ENCODE peak calls at places on chromosomes 7 and 10, in seven cellular contexts. I is tibial artery; U is CD4-positive, alpha-beta T cell; Q is PC-3; B is heart left ventricle; M is nephron progenitor cell; X is Calu3. Y is an unnamed sample.
A peak's percentile ranks its signal among the peaks of the same experiment; 100 is the strongest.

GRCh38 chr10:77692782-77693181 is 55.2 kb upstream of the KCNMA1 start:
- DNase-seq in B (no peak), M (no peak), U (no peak), X (no peak), Q (peak; percentile 60), I (no peak), Y (no peak)

GRCh38 chr10:7445474-7446135 is 34.8 kb upstream of the SFMBT2 start:
- DNase-seq in U (no peak), Q (no peak), B (no peak), X (no peak), I (no peak), M (no peak), Y (no peak)

GRCh38 chr10:80741278-80741677 is 203.6 kb downstream of the SH2D4B start:
- DNase-seq in X (no peak), M (no peak), I (no peak), Q (no peak), B (no peak), U (no peak), Y (no peak)

GRCh38 chr10:96292971-96293909 is 11.0 kb upstream of the DNTT start:
- DNase-seq in X (no peak), B (no peak), U (no peak), M (peak; percentile 25), I (no peak), Q (peak; percentile 54), Y (no peak)

GRCh38 chr7:42023216-42023724 is 213.7 kb downstream of the GLI3 start:
- DNase-seq in U (no peak), M (peak; percentile 69), B (no peak), X (no peak), Q (no peak), I (no peak), Y (no peak)

GRCh38 chr7:151724920-151725584 is 151.9 kb downstream of the PRKAG2 start:
- DNase-seq in U (no peak), Q (no peak), X (no peak), I (no peak), B (no peak), M (no peak), Y (no peak)

GRCh38 chr7:106457678-106458077 is 172.9 kb upstream of the NAMPT start:
- DNase-seq in X (no peak), B (no peak), M (no peak), I (no peak), Q (no peak), U (no peak), Y (no peak)

GRCh38 chr7:74343281-74344127 is 54.3 kb downstream of the CLIP2 start:
- DNase-seq in M (no peak), B (no peak), Q (peak; percentile 78), I (no peak), U (no peak), X (peak; percentile 32), Y (no peak)

GRCh38 chr7:82534687-82535086 is 91.1 kb upstream of the CACNA2D1 start:
- DNase-seq in M (no peak), B (no peak), Q (peak; percentile 74), X (peak; percentile 18), U (no peak), I (no peak), Y (no peak)

GRCh38 chr10:22713853-22714523 is 390 bp downstream of the PIP4K2A start:
- DNase-seq in M (peak; percentile 37), B (peak; percentile 38), U (peak; percentile 35), I (peak; percentile 70), Q (peak; percentile 5), X (peak; percentile 9), Y (no peak)

GRCh38 chr10:78617633-78618032 is 451.1 kb upstream of the ZMIZ1 start:
- DNase-seq in B (no peak), M (no peak), X (no peak), Q (no peak), U (no peak), I (no peak), Y (no peak)

GRCh38 chr7:75572814-75573213 is 80.7 kb downstream of the SPDYE5 start:
- DNase-seq in Q (no peak), I (no peak), U (no peak), X (no peak), B (no peak), M (no peak), Y (no peak)

GRCh38 chr7:92691578-92691977 is 101.4 kb upstream of the FAM133B start:
- DNase-seq in X (no peak), M (no peak), I (no peak), B (no peak), Q (peak; percentile 81), U (no peak), Y (no peak)

GRCh38 chr7:3162286-3162685 is 118.6 kb upstream of the CARD11 start:
- DNase-seq in M (no peak), I (no peak), B (no peak), Q (peak; percentile 17), U (no peak), X (no peak), Y (no peak)

GRCh38 chr10:12724782-12725579 is 276.5 kb downstream of the CCDC3 start:
- DNase-seq in X (no peak), Q (no peak), M (no peak), B (no peak), U (no peak), I (no peak), Y (no peak)

GRCh38 chr10:12510566-12510965 is 161.2 kb downstream of the CAMK1D start:
- DNase-seq in I (no peak), Q (peak; percentile 1), U (no peak), M (no peak), B (no peak), X (no peak), Y (no peak)

GRCh38 chr7:49980414-49980813 is 112.6 kb downstream of the ZPBP start:
- DNase-seq in Q (no peak), M (no peak), X (no peak), U (no peak), B (no peak), I (no peak), Y (no peak)

GRCh38 chr10:17353568-17353967 is 100.8 kb downstream of the ST8SIA6 start:
- DNase-seq in I (no peak), X (no peak), B (no peak), Q (peak; percentile 81), U (no peak), M (no peak), Y (no peak)

GRCh38 chr10:103660364-103661197 is 167.1 kb downstream of the NEURL1 start:
- DNase-seq in M (no peak), X (peak; percentile 50), Q (no peak), I (peak; percentile 79), U (no peak), B (peak; percentile 51), Y (no peak)

GRCh38 chr7:94908204-94909022 is 1.0 kb downstream of the PPP1R9A start:
- DNase-seq in I (no peak), M (peak; percentile 68), U (no peak), B (peak; percentile 30), Q (peak; percentile 43), X (peak; percentile 33), Y (no peak)

GRCh38 chr7:10672186-10672585 is 301.5 kb upstream of the PHF14 start:
- DNase-seq in Q (no peak), U (no peak), B (no peak), X (no peak), I (no peak), M (no peak), Y (no peak)

GRCh38 chr7:13115829-13116228 is 428.4 kb downstream of the ARL4A start:
- DNase-seq in B (no peak), X (no peak), M (no peak), Q (no peak), I (no peak), U (no peak), Y (no peak)

GRCh38 chr7:13115157-13115772 is 427.8 kb downstream of the ARL4A start:
- DNase-seq in B (no peak), U (no peak), X (no peak), Q (no peak), M (no peak), I (no peak), Y (no peak)

GRCh38 chr7:13111230-13111629 is 423.8 kb downstream of the ARL4A start:
- DNase-seq in X (no peak), M (no peak), I (no peak), Q (peak; percentile 63), B (no peak), U (no peak), Y (no peak)

DNA sequence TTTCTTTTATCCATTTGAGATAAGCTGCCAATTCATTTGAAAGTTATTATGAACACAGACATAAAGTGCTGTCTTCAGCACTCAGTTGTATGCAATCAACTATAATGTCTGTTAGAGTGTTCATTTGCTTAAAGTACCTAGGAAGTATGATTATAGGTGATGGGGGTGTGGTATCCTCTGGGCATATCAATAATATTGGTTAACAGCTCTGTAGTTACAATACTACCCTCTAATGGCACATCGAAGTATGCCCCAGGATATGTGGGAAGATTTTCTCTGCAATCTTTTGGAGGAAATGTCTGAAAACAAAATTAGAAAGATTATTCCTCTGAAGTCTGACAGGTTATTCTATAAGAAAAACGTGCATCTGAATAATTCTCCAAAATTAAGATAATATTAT is 429.7 kb downstream of the ARL4A start:
- DNase-seq in I (no peak), U (no peak), Q (peak; percentile 57), X (peak; percentile 20), B (no peak), M (no peak), Y (no peak)
- TF ChIP-seq CTCF in I (no peak), U (no peak), Q (peak; percentile 85), X (peak; percentile 63), B (no peak), M (peak; percentile 35), Y (no peak)

DNA sequence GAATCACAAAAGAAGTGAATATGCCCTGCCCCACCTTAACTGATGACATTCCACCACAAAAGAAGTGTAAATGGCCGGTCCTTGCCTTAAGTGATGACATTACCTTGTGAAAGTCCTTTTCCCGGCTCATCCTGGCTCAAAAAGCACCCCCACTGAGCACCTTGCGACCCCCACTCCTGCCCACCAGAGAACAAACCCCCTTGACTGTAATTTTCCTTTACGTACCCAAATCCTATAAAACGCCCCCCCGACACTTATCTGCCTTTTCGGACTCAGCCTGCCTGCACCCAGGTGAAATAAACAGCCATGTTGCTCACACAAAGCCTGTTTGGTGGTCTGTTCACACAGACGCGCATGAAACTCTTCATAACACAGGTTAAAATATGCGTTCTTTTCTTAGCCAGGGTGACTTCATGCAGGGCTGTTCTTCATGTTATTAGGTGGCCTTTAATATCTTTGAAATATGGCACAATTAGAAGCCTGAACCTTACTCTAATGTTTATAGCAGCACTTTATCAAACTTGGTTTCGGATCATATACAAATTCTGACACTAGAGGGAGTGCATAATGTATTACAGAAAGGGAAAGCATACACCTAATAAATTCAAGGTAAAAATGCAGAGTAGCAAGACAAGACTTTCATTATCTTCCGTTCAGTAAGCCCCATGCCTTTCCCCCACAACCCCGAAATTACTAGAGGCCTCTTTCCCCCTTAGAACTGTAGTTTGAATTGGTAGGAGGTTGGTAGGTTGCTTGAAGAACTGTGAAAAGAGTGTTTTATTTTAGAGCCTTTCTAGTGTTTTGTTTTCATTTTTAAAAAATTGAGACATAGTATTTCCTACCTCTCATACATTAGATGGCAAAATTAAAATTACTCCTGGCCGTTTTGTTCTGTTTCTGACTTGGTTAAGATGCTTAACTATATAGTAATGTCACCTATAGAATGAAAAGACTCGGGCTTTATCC is 117.9 kb downstream of the NPY start:
- DNase-seq in Q (peak; percentile 65), M (no peak), X (no peak), U (no peak), B (no peak), I (no peak), Y (no peak)
- TF ChIP-seq CTCF in Q (peak; percentile 68), M (peak; percentile 17), X (peak; percentile 55), U (peak; percentile 50), B (peak; percentile 26), I (peak; percentile 52), Y (peak; percentile 31)

GRCh38 chr7:156179872-156180390 is 367.7 kb upstream of the SHH start:
- DNase-seq in M (no peak), B (no peak), U (no peak), I (no peak), X (no peak), Q (no peak), Y (no peak)
- TF ChIP-seq CTCF in M (no peak), B (no peak), U (no peak), I (no peak), X (no peak), Q (no peak), Y (no peak)

GRCh38 chr7:84617265-84618030 is 422.9 kb upstream of the SEMA3A start:
- DNase-seq in B (no peak), U (no peak), Q (peak; percentile 38), I (no peak), M (no peak), X (no peak), Y (no peak)
- TF ChIP-seq CTCF in B (no peak), U (no peak), Q (no peak), I (no peak), M (no peak), X (no peak), Y (no peak)